ENCODE peak calls at places on chromosome 2, in four cellular contexts. F is nephron progenitor cell, H is HT1080, V is Ammon's horn. Z is an unnamed sample.

GRCh38 chr2:119429225-119430000 is 2.2 kb upstream of the TMEM37 start:
- DNase-seq in H (peak), V (peak), F (no peak), Z (no peak)

GRCh38 chr2:195520671-195521155 is 136.3 kb upstream of the SLC39A10 start:
- DNase-seq in H (peak), V (no peak), F (no peak), Z (no peak)

GRCh38 chr2:28387082-28387960 is 5.3 kb upstream of the FOSL2 start:
- DNase-seq in H (peak), V (no peak), F (no peak), Z (no peak)

GRCh38 chr2:202069189-202070050 is 3.6 kb upstream of the KIAA2012 start:
- DNase-seq in H (no peak), V (no peak), F (no peak), Z (no peak)

GRCh38 chr2:130963058-130963848 is 126.5 kb downstream of the ARHGEF4 start:
- DNase-seq in F (peak), V (no peak), H (no peak), Z (no peak)

GRCh38 chr2:153455403-153455802 is 23.2 kb downstream of the RPRM start:
- DNase-seq in V (no peak), F (no peak), H (no peak), Z (no peak)

GRCh38 chr2:239184968-239185903 is 215.6 kb downstream of the HDAC4 start:
- DNase-seq in V (no peak), F (no peak), H (no peak), Z (no peak)

GRCh38 chr2:220891405-220891804 is 680.7 kb downstream of the EPHA4 start:
- DNase-seq in H (peak), F (no peak), V (no peak), Z (no peak)

GRCh38 chr2:68387408-68388350 is 22.6 kb downstream of the PLEK start:
- DNase-seq in F (no peak), H (peak), V (no peak), Z (no peak)

GRCh38 chr2:215002500-215002899 is 135.9 kb downstream of the ABCA12 start:
- DNase-seq in F (peak), V (peak), H (peak), Z (peak)

GRCh38 chr2:229601396-229601795 is 113.0 kb downstream of the DNER start:
- DNase-seq in F (no peak), H (peak), V (no peak), Z (no peak)

GRCh38 chr2:74576151-74576755 is 21.7 kb downstream of the DOK1 start:
- DNase-seq in V (peak), F (no peak), H (no peak), Z (no peak)

GRCh38 chr2:164073053-164073757 is 337.4 kb upstream of the FIGN start:
- DNase-seq in F (no peak), V (no peak), H (no peak), Z (no peak)

GRCh38 chr2:233491326-233491725 is 75.3 kb downstream of the USP40 start:
- DNase-seq in V (no peak), H (no peak), F (no peak), Z (no peak)

GRCh38 chr2:151007365-151007764 is 254.3 kb downstream of the RBM43 start:
- DNase-seq in F (peak), V (peak), H (no peak), Z (no peak)

GRCh38 chr2:62340981-62341624 is 145.2 kb downstream of the B3GNT2 start:
- DNase-seq in H (peak), V (peak), F (peak), Z (no peak)

GRCh38 chr2:128628996-128629395 is 310.3 kb upstream of the HS6ST1 start:
- DNase-seq in F (no peak), V (no peak), H (no peak), Z (no peak)

GRCh38 chr2:34980689-34981088 is 1374.9 kb upstream of the CRIM1 start:
- DNase-seq in V (no peak), H (no peak), F (no peak), Z (no peak)

GRCh38 chr2:241381872-241382271 is 25.8 kb downstream of the FARP2 start:
- DNase-seq in V (no peak), F (no peak), H (no peak), Z (no peak)

GRCh38 chr2:111160758-111161157 is 40.0 kb downstream of the BCL2L11 start:
- DNase-seq in V (no peak), H (peak), F (no peak), Z (no peak)

GRCh38 chr2:20745924-20746555 is 76.9 kb downstream of the LDAH start:
- DNase-seq in F (no peak), H (no peak), V (no peak), Z (no peak)

GRCh38 chr2:145617906-145618305 is 1098.0 kb upstream of the ZEB2 start:
- DNase-seq in H (no peak), F (no peak), V (no peak), Z (no peak)

GRCh38 chr2:111117666-111118454 is 2.9 kb upstream of the BCL2L11 start:
- DNase-seq in H (peak), F (peak), V (peak), Z (peak)

GRCh38 chr2:70510213-70510820 is 43.3 kb downstream of the TGFA start:
- DNase-seq in V (no peak), H (no peak), F (no peak), Z (no peak)

GRCh38 chr2:115083216-115083615 is 640.8 kb downstream of the DPP10 start:
- DNase-seq in H (peak), V (peak), F (no peak), Z (peak)

GRCh38 chr2:30308280-30308679 is 76.9 kb downstream of the LBH start:
- DNase-seq in V (no peak), F (no peak), H (no peak), Z (no peak)

GRCh38 chr2:44996356-44996755 is 12.9 kb downstream of the SIX2 start:
- DNase-seq in V (no peak), F (no peak), H (no peak), Z (no peak)

GRCh38 chr2:65357095-65357958 is 75.1 kb downstream of the SPRED2 start:
- DNase-seq in V (no peak), H (no peak), F (no peak), Z (no peak)

GRCh38 chr2:133658020-133658903 is 90.0 kb upstream of the NCKAP5 start:
- DNase-seq in V (no peak), H (peak), F (no peak), Z (no peak)

GRCh38 chr2:105143467-105144127 is 97.9 kb upstream of the GPR45 start:
- DNase-seq in H (peak), F (peak), V (peak), Z (no peak)

Z was measured in HuH-7.5.